ENCODE peak calls at places on chromosomes 2 and 18, in four cellular contexts. K is PC-3; J is CD8-positive, alpha-beta memory T cell; E is uterus. W is an unnamed sample. For H3K36me3 and H3K27me3, the result is how much of the 10 kb centered on the place peaks cover.

GRCh38 chr18:79545255-79545654 is 134.3 kb upstream of the CTDP1 start:
- DNase-seq in K (no peak), J (no peak), E (no peak), W (no peak)

GRCh38 chr2:57296795-57297517 is 749.6 kb upstream of the VRK2 start:
- DNase-seq in K (peak), J (no peak), E (no peak), W (no peak)

GRCh38 chr2:128304715-128305554 is 13.7 kb downstream of the HS6ST1 start:
- DNase-seq in K (peak), J (no peak), E (peak), W (no peak)

GRCh38 chr2:158894078-158894477 is 74.4 kb upstream of the TANC1 start:
- DNase-seq in K (peak), J (no peak), E (no peak), W (no peak)

GRCh38 chr18:31723998-31724711 is 36.5 kb downstream of the SLC25A52 start:
- DNase-seq in K (peak), J (no peak), E (peak), W (peak)

GRCh38 chr2:38301340-38301968 is 75.6 kb downstream of the ATL2 start:
- DNase-seq in K (no peak), J (no peak), E (no peak), W (peak)

GRCh38 chr2:147174824-147175254 is 670.0 kb upstream of the ACVR2A start:
- DNase-seq in K (no peak), J (no peak), E (no peak), W (no peak)

GRCh38 chr2:128805918-128806317 is 487.2 kb upstream of the HS6ST1 start:
- DNase-seq in K (no peak), J (no peak), E (no peak), W (no peak)

GRCh38 chr2:136225950-136226835 is 108.2 kb upstream of the CXCR4 start:
- DNase-seq in K (no peak), J (peak), E (no peak), W (no peak)

GRCh38 chr2:59583173-59583765 is 970.2 kb downstream of the BCL11A start:
- DNase-seq in K (no peak), J (no peak), E (no peak), W (no peak)

DNA sequence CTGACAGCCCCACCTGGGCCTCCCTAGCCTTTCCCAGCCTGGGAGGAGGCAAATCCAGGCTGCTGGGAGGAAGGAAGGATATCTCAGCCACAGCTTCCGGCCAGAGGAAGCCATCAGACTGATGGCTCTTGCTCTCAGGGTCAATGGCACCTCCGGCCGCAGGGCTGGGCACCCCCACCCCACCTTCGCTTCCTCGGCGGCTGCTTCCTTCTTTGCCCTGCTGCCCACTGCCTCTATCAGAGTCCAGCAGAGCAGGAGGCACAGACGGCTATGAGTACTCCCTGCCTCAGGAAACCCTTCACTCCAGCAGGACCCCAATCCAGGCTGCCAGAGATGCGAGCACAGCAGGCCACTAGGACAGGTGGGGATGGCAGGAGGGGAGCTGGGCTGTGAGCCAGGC is 3.3 kb downstream of the SEMA4C start:
- DNase-seq in K (no peak), J (no peak), E (no peak), W (no peak)
- H3K36me3 ChIP-seq in K (under half), J (under half), E (under half), W (under half)

GRCh38 chr2:8605350-8606065 is 76.3 kb upstream of the ID2 start:
- DNase-seq in K (peak), J (no peak), E (no peak), W (no peak)

GRCh38 chr2:8604262-8604661 is 77.6 kb upstream of the ID2 start:
- DNase-seq in K (peak), J (no peak), E (no peak), W (no peak)

GRCh38 chr2:8600456-8600855 is 81.4 kb upstream of the ID2 start:
- DNase-seq in K (no peak), J (no peak), E (no peak), W (no peak)

GRCh38 chr2:8599421-8600242 is 82.2 kb upstream of the ID2 start:
- DNase-seq in K (no peak), J (no peak), E (no peak), W (no peak)

GRCh38 chr2:8602809-8603208 is 79.0 kb upstream of the ID2 start:
- DNase-seq in K (peak), J (no peak), E (no peak), W (no peak)
- H3K27me3 ChIP-seq in K (under half), J (under half), E (under half), W (under half)

GRCh38 chr2:32522770-32523169 is 105.1 kb upstream of the TTC27 start:
- DNase-seq in K (no peak), J (no peak), E (no peak), W (no peak)
- H3K36me3 ChIP-seq in K (half or more), J (under half), E (under half), W (under half)

GRCh38 chr2:13495039-13495438 is 778.3 kb downstream of the TRIB2 start:
- DNase-seq in K (no peak), J (no peak), E (no peak), W (no peak)
- H3K27me3 ChIP-seq in K (under half), J (under half), E (under half), W (under half)

DNA sequence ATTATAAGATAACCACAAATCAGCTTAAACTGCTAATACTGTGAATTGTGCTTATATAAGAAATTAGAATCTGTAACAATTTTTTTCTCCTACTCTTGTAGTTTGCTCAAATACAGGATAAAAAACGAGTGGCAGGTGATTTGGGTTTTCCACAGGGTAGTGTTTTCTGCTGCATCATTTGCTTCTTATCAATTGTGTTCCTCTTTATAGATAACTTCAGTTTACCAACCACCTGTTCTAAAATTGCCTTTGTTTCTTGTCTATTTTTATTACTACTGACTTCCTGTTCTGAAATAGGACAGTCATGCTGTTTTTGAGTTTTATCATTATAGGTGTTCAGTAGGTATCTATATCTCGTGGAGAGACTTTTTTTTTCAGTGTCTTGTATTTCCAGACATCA is 56.9 kb downstream of the MFSD6 start:
- DNase-seq in K (no peak), J (no peak), E (no peak), W (peak)
- H3K36me3 ChIP-seq in K (under half), J (under half), E (under half), W (under half)

GRCh38 chr2:232385660-232386489 is 7.3 kb downstream of the ALPP start:
- DNase-seq in K (peak), J (no peak), E (no peak), W (no peak)
- H3K27me3 ChIP-seq in K (under half), J (under half), E (under half), W (under half)

GRCh38 chr2:61253136-61253535 is 91.1 kb downstream of the C2orf74 start:
- DNase-seq in K (peak), J (no peak), E (no peak), W (no peak)

GRCh38 chr2:61255580-61256437 is 93.8 kb downstream of the C2orf74 start:
- DNase-seq in K (peak), J (no peak), E (no peak), W (no peak)

GRCh38 chr2:61262699-61263098 is 100.7 kb downstream of the C2orf74 start:
- DNase-seq in K (peak), J (no peak), E (no peak), W (no peak)

GRCh38 chr2:61254536-61254935 is 92.5 kb downstream of the C2orf74 start:
- DNase-seq in K (no peak), J (no peak), E (no peak), W (no peak)

DNA sequence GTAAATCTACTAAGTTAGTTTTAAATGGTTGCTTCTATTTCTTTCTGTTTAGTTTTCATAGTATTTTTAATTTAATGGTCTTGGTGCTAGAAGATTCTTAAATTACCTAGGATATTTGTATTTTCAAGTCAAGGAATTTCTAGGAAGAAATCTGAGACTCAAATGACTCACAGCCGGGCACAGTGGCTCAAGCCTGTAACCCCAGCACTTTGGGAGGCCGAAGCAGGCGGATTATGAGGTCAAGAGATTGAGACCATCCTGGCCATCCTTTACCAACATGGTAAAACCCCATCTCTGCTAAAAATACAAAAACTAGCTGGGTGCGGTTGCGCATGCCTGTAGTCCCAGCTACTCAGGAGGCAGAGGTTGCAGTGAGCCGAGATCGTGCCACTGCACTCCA is 95.5 kb downstream of the C2orf74 start:
- DNase-seq in K (no peak), J (no peak), E (no peak), W (no peak)
- H3K36me3 ChIP-seq in K (under half), J (under half), E (under half), W (under half)

W was measured in GM06990.